ENCODE peak calls at places on chromosomes 3 and 15, in six cellular contexts. One of them, this sample, is unnamed.

GRCh38 chr3:122677261-122677660 is 3.4 kb upstream of the PARP14 start:
- DNase-seq in foreskin fibroblast: no peak
- DNase-seq in D721Med: no peak
- DNase-seq in CD4-positive, alpha-beta T cell: no peak
- DNase-seq in natural killer cell: no peak
- DNase-seq in WTC11: no peak
- DNase-seq in this sample: no peak

GRCh38 chr3:190308154-190308553 is 14.1 kb downstream of the CLDN1 start:
- DNase-seq in foreskin fibroblast: no peak
- DNase-seq in D721Med: no peak
- DNase-seq in CD4-positive, alpha-beta T cell: no peak
- DNase-seq in natural killer cell: no peak
- DNase-seq in WTC11: no peak
- DNase-seq in this sample: no peak

GRCh38 chr15:68775671-68776476 is 44.8 kb downstream of the ANP32A start:
- DNase-seq in foreskin fibroblast: no peak
- DNase-seq in D721Med: no peak
- DNase-seq in CD4-positive, alpha-beta T cell: no peak
- DNase-seq in natural killer cell: no peak
- DNase-seq in WTC11: no peak
- DNase-seq in this sample: no peak

GRCh38 chr3:58529516-58530353 is 7.3 kb downstream of the ACOX2 start:
- DNase-seq in foreskin fibroblast: no peak
- DNase-seq in D721Med: peak; percentile 66
- DNase-seq in CD4-positive, alpha-beta T cell: no peak
- DNase-seq in natural killer cell: no peak
- DNase-seq in WTC11: peak; percentile 88
- DNase-seq in this sample: peak; percentile 25

GRCh38 chr3:27554706-27555105 is 70.5 kb upstream of the SLC4A7 start:
- DNase-seq in foreskin fibroblast: peak; percentile 65
- DNase-seq in D721Med: no peak
- DNase-seq in CD4-positive, alpha-beta T cell: no peak
- DNase-seq in natural killer cell: no peak
- DNase-seq in WTC11: no peak
- DNase-seq in this sample: no peak

GRCh38 chr15:64842099-64842940 is 605 bp downstream of the PLEKHO2 start:
- DNase-seq in foreskin fibroblast: no peak
- DNase-seq in D721Med: no peak
- DNase-seq in CD4-positive, alpha-beta T cell: no peak
- DNase-seq in natural killer cell: no peak
- DNase-seq in WTC11: no peak
- DNase-seq in this sample: peak; percentile 38

GRCh38 chr15:25982736-25983135 is 119.6 kb upstream of the ATP10A start:
- DNase-seq in foreskin fibroblast: no peak
- DNase-seq in D721Med: no peak
- DNase-seq in CD4-positive, alpha-beta T cell: no peak
- DNase-seq in natural killer cell: no peak
- DNase-seq in WTC11: no peak
- DNase-seq in this sample: no peak

GRCh38 chr3:113097821-113098516 is 107.2 kb downstream of the GTPBP8 start:
- DNase-seq in foreskin fibroblast: peak; percentile 75
- DNase-seq in D721Med: no peak
- DNase-seq in CD4-positive, alpha-beta T cell: no peak
- DNase-seq in natural killer cell: no peak
- DNase-seq in WTC11: no peak
- DNase-seq in this sample: no peak

GRCh38 chr15:67731112-67731761 is 94.1 kb upstream of the SKOR1 start:
- DNase-seq in foreskin fibroblast: no peak
- DNase-seq in D721Med: no peak
- DNase-seq in CD4-positive, alpha-beta T cell: no peak
- DNase-seq in natural killer cell: no peak
- DNase-seq in WTC11: no peak
- DNase-seq in this sample: no peak

GRCh38 chr15:72339777-72340177 is 19.8 kb upstream of the CELF6 start:
- DNase-seq in foreskin fibroblast: peak; percentile 97
- DNase-seq in D721Med: no peak
- DNase-seq in CD4-positive, alpha-beta T cell: no peak
- DNase-seq in natural killer cell: no peak
- DNase-seq in WTC11: no peak
- DNase-seq in this sample: no peak

GRCh38 chr3:146160964-146161724 is at the start of gene PLOD2:
- DNase-seq in foreskin fibroblast: peak; percentile 91
- DNase-seq in D721Med: peak; percentile 59
- DNase-seq in CD4-positive, alpha-beta T cell: no peak
- DNase-seq in natural killer cell: no peak
- DNase-seq in WTC11: peak; percentile 74
- DNase-seq in this sample: peak; percentile 22

GRCh38 chr15:50166216-50166615 is 15.8 kb upstream of the SLC27A2 start:
- DNase-seq in foreskin fibroblast: peak; percentile 44
- DNase-seq in D721Med: no peak
- DNase-seq in CD4-positive, alpha-beta T cell: no peak
- DNase-seq in natural killer cell: no peak
- DNase-seq in WTC11: no peak
- DNase-seq in this sample: no peak

GRCh38 chr3:36603423-36603822 is 160.9 kb downstream of the DCLK3 start:
- DNase-seq in foreskin fibroblast: no peak
- DNase-seq in D721Med: no peak
- DNase-seq in CD4-positive, alpha-beta T cell: no peak
- DNase-seq in natural killer cell: no peak
- DNase-seq in WTC11: no peak
- DNase-seq in this sample: no peak

GRCh38 chr15:72136170-72137051 is 18.2 kb downstream of the SENP8 start:
- DNase-seq in foreskin fibroblast: no peak
- DNase-seq in D721Med: no peak
- DNase-seq in CD4-positive, alpha-beta T cell: no peak
- DNase-seq in natural killer cell: no peak
- DNase-seq in WTC11: no peak
- DNase-seq in this sample: no peak

GRCh38 chr15:86591994-86592746 is 512.5 kb downstream of the AGBL1 start:
- DNase-seq in foreskin fibroblast: no peak
- DNase-seq in D721Med: no peak
- DNase-seq in CD4-positive, alpha-beta T cell: no peak
- DNase-seq in natural killer cell: no peak
- DNase-seq in WTC11: no peak
- DNase-seq in this sample: no peak

GRCh38 chr3:45929042-45929679 is 14.1 kb upstream of the CXCR6 start:
- DNase-seq in foreskin fibroblast: peak; percentile 31
- DNase-seq in D721Med: peak; percentile 48
- DNase-seq in CD4-positive, alpha-beta T cell: peak; percentile 57
- DNase-seq in natural killer cell: peak; percentile 71
- DNase-seq in WTC11: peak; percentile 60
- DNase-seq in this sample: peak; percentile 75

GRCh38 chr15:74870496-74871213 is 2.5 kb downstream of the SCAMP2 start:
- DNase-seq in foreskin fibroblast: no peak
- DNase-seq in D721Med: no peak
- DNase-seq in CD4-positive, alpha-beta T cell: no peak
- DNase-seq in natural killer cell: no peak
- DNase-seq in WTC11: no peak
- DNase-seq in this sample: no peak

GRCh38 chr3:111782447-111782782 is 76.7 kb upstream of the PHLDB2 start:
- DNase-seq in foreskin fibroblast: no peak
- DNase-seq in D721Med: no peak
- DNase-seq in CD4-positive, alpha-beta T cell: no peak
- DNase-seq in natural killer cell: no peak
- DNase-seq in WTC11: no peak
- DNase-seq in this sample: no peak

GRCh38 chr3:98768961-98769360 is 5.8 kb downstream of the ST3GAL6 start:
- DNase-seq in foreskin fibroblast: no peak
- DNase-seq in D721Med: no peak
- DNase-seq in CD4-positive, alpha-beta T cell: no peak
- DNase-seq in natural killer cell: no peak
- DNase-seq in WTC11: no peak
- DNase-seq in this sample: no peak

GRCh38 chr3:98769436-98769835 is 6.3 kb downstream of the ST3GAL6 start:
- DNase-seq in foreskin fibroblast: no peak
- DNase-seq in D721Med: no peak
- DNase-seq in CD4-positive, alpha-beta T cell: no peak
- DNase-seq in natural killer cell: no peak
- DNase-seq in WTC11: no peak
- DNase-seq in this sample: no peak

GRCh38 chr3:98770261-98771039 is 7.3 kb downstream of the ST3GAL6 start:
- DNase-seq in foreskin fibroblast: no peak
- DNase-seq in D721Med: no peak
- DNase-seq in CD4-positive, alpha-beta T cell: no peak
- DNase-seq in natural killer cell: no peak
- DNase-seq in WTC11: no peak
- DNase-seq in this sample: peak; percentile 42

GRCh38 chr3:98775459-98775858 is 12.3 kb downstream of the ST3GAL6 start:
- DNase-seq in foreskin fibroblast: no peak
- DNase-seq in D721Med: no peak
- DNase-seq in CD4-positive, alpha-beta T cell: no peak
- DNase-seq in natural killer cell: no peak
- DNase-seq in WTC11: no peak
- DNase-seq in this sample: no peak

DNA sequence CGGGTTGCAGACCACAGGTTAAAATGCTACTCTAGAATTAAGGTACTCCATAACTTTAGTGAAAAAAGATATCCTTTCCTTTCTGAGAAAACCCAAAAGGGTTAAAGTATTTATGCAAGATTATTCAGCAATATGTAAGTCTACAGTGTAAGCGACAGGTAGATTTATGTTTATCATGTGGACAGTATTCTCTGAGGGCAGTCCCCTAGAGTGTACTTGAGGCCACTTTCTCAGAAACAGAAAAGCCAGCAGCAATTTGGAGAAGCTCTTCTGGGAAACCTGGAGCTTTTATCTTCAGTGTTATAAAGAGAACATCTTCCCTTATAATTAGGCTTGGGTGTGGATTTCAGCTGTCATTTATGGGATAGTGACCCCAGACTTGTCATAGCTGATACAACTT is 8.9 kb downstream of the ST3GAL6 start:
- DNase-seq in foreskin fibroblast: no peak
- DNase-seq in D721Med: no peak
- DNase-seq in CD4-positive, alpha-beta T cell: no peak
- DNase-seq in natural killer cell: no peak
- DNase-seq in WTC11: no peak
- DNase-seq in this sample: no peak
- TF ChIP-seq CTCF in foreskin fibroblast: no peak
- TF ChIP-seq CTCF in D721Med: no peak
- TF ChIP-seq CTCF in CD4-positive, alpha-beta T cell: no peak
- TF ChIP-seq CTCF in natural killer cell: no peak
- TF ChIP-seq CTCF in WTC11: no peak
- TF ChIP-seq CTCF in this sample: no peak

DNA sequence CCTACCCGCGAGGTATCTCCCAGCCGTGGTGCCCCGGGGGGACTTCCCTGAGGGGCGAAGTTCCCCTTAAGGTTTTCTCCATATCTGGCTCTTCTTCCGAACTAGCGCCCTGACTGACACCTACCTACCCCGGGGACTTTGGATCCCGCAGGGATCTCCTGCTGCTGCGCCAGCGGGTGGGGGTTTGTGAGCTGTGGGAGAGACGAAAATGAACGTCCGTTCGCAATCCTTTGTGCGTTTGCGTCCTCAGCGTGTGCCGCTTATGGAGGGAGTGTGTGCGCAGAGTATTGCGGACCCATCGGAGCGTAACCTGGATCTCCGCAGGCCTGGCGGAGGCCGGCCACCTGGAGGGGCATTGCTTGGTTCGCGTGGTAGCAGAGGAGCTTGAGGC is 558 bp downstream of the FBXO22 start:
- DNase-seq in foreskin fibroblast: peak; percentile 14
- DNase-seq in D721Med: no peak
- DNase-seq in CD4-positive, alpha-beta T cell: peak; percentile 0
- DNase-seq in natural killer cell: no peak
- DNase-seq in WTC11: peak; percentile 46
- DNase-seq in this sample: peak; percentile 51
- TF ChIP-seq CTCF in foreskin fibroblast: no peak
- TF ChIP-seq CTCF in D721Med: no peak
- TF ChIP-seq CTCF in CD4-positive, alpha-beta T cell: no peak
- TF ChIP-seq CTCF in natural killer cell: no peak
- TF ChIP-seq CTCF in WTC11: no peak
- TF ChIP-seq CTCF in this sample: no peak

GRCh38 chr3:187448674-187449073 is 80.5 kb downstream of the RTP4 start:
- DNase-seq in foreskin fibroblast: no peak
- DNase-seq in D721Med: no peak
- DNase-seq in CD4-positive, alpha-beta T cell: no peak
- DNase-seq in natural killer cell: no peak
- DNase-seq in WTC11: no peak
- DNase-seq in this sample: no peak
- TF ChIP-seq CTCF in foreskin fibroblast: no peak
- TF ChIP-seq CTCF in D721Med: no peak
- TF ChIP-seq CTCF in CD4-positive, alpha-beta T cell: no peak
- TF ChIP-seq CTCF in natural killer cell: no peak
- TF ChIP-seq CTCF in WTC11: no peak
- TF ChIP-seq CTCF in this sample: no peak

DNA sequence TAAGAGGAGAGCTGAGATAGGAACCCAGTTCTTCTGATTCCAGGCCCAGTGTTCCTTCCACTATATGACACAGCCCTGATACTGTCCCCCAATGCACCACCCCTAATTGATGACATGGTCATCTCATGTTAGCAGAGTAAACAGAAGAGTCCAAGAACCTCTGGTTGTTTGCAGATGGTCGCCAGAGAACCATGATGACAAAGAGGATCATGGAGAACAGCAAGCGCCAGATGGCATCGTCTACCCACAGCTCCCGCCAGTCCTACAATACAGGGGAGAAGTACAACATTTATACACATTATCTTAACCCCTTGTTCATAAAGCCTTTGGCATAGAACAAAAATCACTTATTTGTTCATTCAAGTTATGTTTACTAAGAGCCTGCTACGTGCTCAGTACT is 18.5 kb upstream of the VPS39 start:
- DNase-seq in foreskin fibroblast: no peak
- DNase-seq in D721Med: peak; percentile 30
- DNase-seq in CD4-positive, alpha-beta T cell: no peak
- DNase-seq in natural killer cell: no peak
- DNase-seq in WTC11: no peak
- DNase-seq in this sample: no peak
- TF ChIP-seq CTCF in foreskin fibroblast: no peak
- TF ChIP-seq CTCF in D721Med: no peak
- TF ChIP-seq CTCF in CD4-positive, alpha-beta T cell: no peak
- TF ChIP-seq CTCF in natural killer cell: no peak
- TF ChIP-seq CTCF in WTC11: no peak
- TF ChIP-seq CTCF in this sample: no peak